ENCODE peak calls at places on chromosomes 12 and 14, in ten cellular contexts. Z is heart left ventricle; M is small intestine; R is fibroblast of pulmonary artery; T is GM23338; U is neuronal stem cell; O is WERI-Rb-1; I is BJ; P is HCT116; H is CD8-positive, alpha-beta memory T cell. G is an unnamed sample.

GRCh38 chr14:24430682-24431568 is 1.2 kb downstream of the KHNYN start:
- DNase-seq in P (no peak), T (peak), M (no peak), H (peak), O (no peak), U (no peak), Z (no peak), R (peak), I (no peak), G (no peak)

GRCh38 chr12:3097186-3097804 is 20.1 kb downstream of the TSPAN9 start:
- DNase-seq in M (peak), R (peak), I (no peak), Z (peak), U (no peak), T (no peak), H (no peak), P (no peak), O (no peak), G (no peak)

GRCh38 chr14:55607386-55607785 is 27.4 kb downstream of the KTN1 start:
- DNase-seq in U (no peak), H (no peak), R (peak), P (no peak), Z (no peak), O (no peak), T (no peak), M (no peak), I (no peak), G (no peak)

GRCh38 chr12:71661977-71662522 is 1.6 kb downstream of the ZFC3H1 start:
- DNase-seq in R (peak), H (no peak), T (no peak), Z (no peak), M (peak), I (no peak), P (no peak), O (no peak), U (no peak), G (no peak)

GRCh38 chr12:61213646-61214045 is 1046.6 kb upstream of the USP15 start:
- DNase-seq in H (no peak), R (no peak), T (no peak), O (no peak), U (no peak), P (no peak), Z (no peak), M (no peak), I (no peak), G (no peak)

GRCh38 chr14:103422981-103423600 is 37.9 kb downstream of the MARK3 start:
- DNase-seq in R (peak), I (no peak), O (no peak), Z (no peak), T (no peak), U (no peak), H (no peak), M (no peak), P (no peak), G (no peak)

GRCh38 chr12:61808856-61809255 is 451.3 kb upstream of the USP15 start:
- DNase-seq in T (no peak), H (no peak), O (no peak), U (no peak), I (no peak), M (no peak), Z (no peak), P (no peak), R (no peak), G (no peak)

GRCh38 chr12:119415714-119416113 is 81.2 kb downstream of the CCDC60 start:
- DNase-seq in T (no peak), R (no peak), M (peak), P (no peak), O (no peak), H (no peak), Z (no peak), I (no peak), U (no peak), G (no peak)

GRCh38 chr12:110590806-110591326 is 7.7 kb upstream of the PPTC7 start:
- DNase-seq in U (no peak), Z (no peak), O (no peak), R (peak), I (peak), M (peak), H (no peak), P (no peak), T (no peak), G (no peak)

GRCh38 chr14:100674428-100674827 is 52.3 kb upstream of the DLK1 start:
- DNase-seq in M (no peak), T (no peak), R (no peak), H (no peak), U (no peak), Z (no peak), I (no peak), P (no peak), O (peak), G (no peak)

GRCh38 chr12:76399040-76399439 is 50.8 kb upstream of the BBS10 start:
- DNase-seq in T (no peak), H (no peak), U (no peak), I (no peak), P (no peak), R (no peak), M (no peak), O (no peak), Z (no peak), G (no peak)

GRCh38 chr14:96267336-96267735 is 11.3 kb downstream of the BDKRB1 start:
- DNase-seq in R (peak), T (no peak), H (no peak), P (no peak), U (no peak), I (peak), Z (no peak), M (no peak), O (no peak), G (peak)

GRCh38 chr12:25063873-25064598 is 115.1 kb upstream of the BCAT1 start:
- DNase-seq in U (no peak), I (no peak), H (no peak), Z (no peak), O (no peak), R (no peak), T (no peak), P (no peak), M (no peak), G (no peak)

GRCh38 chr12:31257784-31258183 is 68.2 kb downstream of the SINHCAF start:
- DNase-seq in I (no peak), P (no peak), M (no peak), U (no peak), O (no peak), Z (no peak), H (no peak), R (no peak), T (no peak), G (no peak)

GRCh38 chr14:105477659-105478623 is 3.3 kb downstream of the CRIP2 start:
- DNase-seq in P (no peak), U (no peak), I (no peak), T (peak), O (no peak), M (no peak), Z (peak), R (no peak), H (peak), G (no peak)
- H3K4me3 ChIP-seq in P (no peak), U (no peak), I (no peak), T (peak), O (no peak), M (no peak), Z (peak), R (no peak), H (no peak), G (no peak)

GRCh38 chr14:68788275-68789001 is 4.4 kb downstream of the ZFP36L1 start:
- DNase-seq in P (no peak), Z (no peak), U (no peak), R (peak), H (no peak), T (no peak), M (peak), I (no peak), O (no peak), G (no peak)
- H3K4me3 ChIP-seq in P (no peak), Z (peak), U (no peak), R (peak), H (peak), T (no peak), M (peak), I (peak), O (no peak), G (peak)

DNA sequence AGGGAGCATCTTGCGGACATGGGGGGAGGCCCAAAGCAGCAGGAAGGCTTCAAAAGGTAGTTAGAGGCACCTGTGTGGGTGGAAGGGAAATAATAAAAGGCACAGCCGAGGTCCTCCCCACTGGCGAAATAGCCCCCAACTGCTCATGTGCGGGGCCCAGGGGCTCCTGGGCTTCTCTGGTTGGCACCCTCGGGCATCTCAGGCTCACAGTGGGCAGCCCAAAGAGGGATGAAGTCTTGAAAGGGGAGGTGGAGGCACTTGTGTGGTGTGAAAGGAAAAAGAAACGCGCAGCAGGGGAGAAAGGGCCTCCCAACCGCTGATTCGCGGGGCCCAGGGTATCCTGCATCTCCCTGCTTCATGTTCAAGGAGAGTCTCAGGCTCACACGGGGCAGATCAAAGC is 579.4 kb downstream of the ALG10 start:
- DNase-seq in O (no peak), Z (no peak), P (no peak), H (no peak), T (no peak), I (no peak), U (no peak), M (no peak), R (no peak), G (peak)
- H3K4me3 ChIP-seq in O (no peak), Z (no peak), P (no peak), H (no peak), T (no peak), I (no peak), U (no peak), M (no peak), R (no peak), G (no peak)

GRCh38 chr12:124518051-124518932 is 49.1 kb downstream of the NCOR2 start:
- DNase-seq in I (peak), O (peak), H (no peak), P (peak), R (peak), U (peak), M (peak), Z (peak), T (no peak), G (peak)
- H3K4me3 ChIP-seq in I (peak), O (peak), H (no peak), P (peak), R (peak), U (no peak), M (peak), Z (peak), T (no peak), G (peak)

DNA sequence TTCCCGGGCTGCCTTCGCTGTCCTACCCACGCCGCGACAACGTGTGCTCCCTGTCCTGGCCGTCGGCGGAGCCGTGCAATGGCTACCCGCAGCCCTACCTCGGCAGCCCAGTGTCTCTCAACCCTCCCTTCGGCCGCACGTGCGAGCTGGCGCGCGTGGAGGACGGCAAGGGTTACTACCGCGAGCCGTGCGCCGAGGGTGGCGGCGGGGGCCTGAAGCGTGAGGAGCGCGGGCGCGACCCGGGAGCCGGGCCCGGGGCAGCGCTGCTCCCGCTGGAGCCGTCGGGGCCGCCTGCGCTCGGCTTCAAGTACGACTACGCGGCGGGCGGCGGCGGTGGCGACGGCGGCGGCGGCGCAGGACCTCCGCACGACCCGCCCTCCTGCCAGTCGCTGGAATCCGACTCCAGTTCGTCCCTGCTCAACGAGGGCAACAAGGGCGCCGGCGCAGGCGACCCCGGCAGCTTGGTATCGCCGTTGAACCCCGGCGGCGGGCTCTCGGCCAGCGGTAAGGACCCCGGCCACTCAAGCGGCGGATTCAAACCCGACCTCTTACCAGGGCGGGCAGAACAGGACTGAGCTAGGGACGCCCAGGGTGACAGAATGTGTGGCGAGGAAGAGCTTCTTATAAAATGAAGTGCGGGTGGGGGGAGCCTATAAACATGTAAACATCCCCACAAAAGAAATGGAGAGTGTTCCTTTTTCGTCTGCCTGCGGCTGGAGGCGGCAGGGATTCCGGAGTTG is 503 bp downstream of the HOXC12 start:
- DNase-seq in M (no peak), R (no peak), O (no peak), P (no peak), I (no peak), H (no peak), Z (no peak), U (no peak), T (peak), G (peak)
- H3K4me3 ChIP-seq in M (no peak), R (no peak), O (peak), P (no peak), I (peak), H (no peak), Z (no peak), U (no peak), T (peak), G (peak)

GRCh38 chr14:51724650-51725049 is 72.9 kb downstream of the FRMD6 start:
- DNase-seq in H (no peak), P (no peak), R (no peak), Z (no peak), T (no peak), M (no peak), O (no peak), I (no peak), U (no peak), G (no peak)
- H3K4me3 ChIP-seq in H (no peak), P (no peak), R (no peak), Z (no peak), T (no peak), M (no peak), O (no peak), I (no peak), U (no peak), G (no peak)

DNA sequence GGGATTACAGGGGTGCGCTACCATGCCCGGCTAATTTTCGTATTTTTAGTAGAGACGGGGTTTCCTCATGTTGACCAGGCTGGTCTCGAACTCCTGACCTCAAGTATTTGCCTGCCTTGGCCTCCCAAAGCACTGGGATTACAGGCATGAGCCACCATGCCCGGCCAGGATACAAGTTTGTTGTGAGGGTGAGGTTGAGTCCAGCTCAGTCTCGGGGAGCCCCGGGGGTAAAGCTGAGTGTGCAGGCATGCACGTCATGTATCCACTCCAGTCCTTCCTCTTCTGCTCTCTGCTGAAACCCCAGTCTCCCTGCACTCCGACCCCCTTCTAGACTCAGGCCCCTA is 369 bp downstream of the HPD start:
- DNase-seq in U (no peak), Z (no peak), T (no peak), M (no peak), I (no peak), H (no peak), P (no peak), R (no peak), O (no peak), G (no peak)
- H3K4me3 ChIP-seq in U (no peak), Z (no peak), T (no peak), M (no peak), I (no peak), H (no peak), P (no peak), R (no peak), O (no peak), G (no peak)